ENCODE peak calls at places on chromosomes 7 and 10, in six cellular contexts. One of them, this sample, is unnamed. For H3K9me3 and H3K27me3, the result is how much of the 10 kb centered on the place peaks cover.

GRCh38 chr7:156940421-156941122 is 8.9 kb upstream of the NOM1 start:
- DNase-seq in prostate gland: no peak
- DNase-seq in right atrium auricular region: no peak
- DNase-seq in hepatocyte: no peak
- DNase-seq in fibroblast of lung: no peak
- DNase-seq in endothelial cell of umbilical vein: no peak
- DNase-seq in this sample: no peak

GRCh38 chr10:71250405-71250804 is 38.0 kb downstream of the UNC5B start:
- DNase-seq in prostate gland: no peak
- DNase-seq in hepatocyte: no peak
- DNase-seq in fibroblast of lung: no peak
- DNase-seq in endothelial cell of umbilical vein: no peak
- DNase-seq in right atrium auricular region: no peak
- DNase-seq in this sample: no peak

GRCh38 chr7:138691166-138691565 is 10.0 kb downstream of the SVOPL start:
- DNase-seq in fibroblast of lung: no peak
- DNase-seq in prostate gland: no peak
- DNase-seq in endothelial cell of umbilical vein: no peak
- DNase-seq in right atrium auricular region: no peak
- DNase-seq in hepatocyte: no peak
- DNase-seq in this sample: no peak

GRCh38 chr7:82413237-82413636 is 30.3 kb downstream of the CACNA2D1 start:
- DNase-seq in prostate gland: no peak
- DNase-seq in right atrium auricular region: no peak
- DNase-seq in endothelial cell of umbilical vein: no peak
- DNase-seq in fibroblast of lung: peak
- DNase-seq in hepatocyte: no peak
- DNase-seq in this sample: no peak

GRCh38 chr7:50202052-50202555 is 102.4 kb upstream of the IKZF1 start:
- DNase-seq in fibroblast of lung: no peak
- DNase-seq in hepatocyte: no peak
- DNase-seq in right atrium auricular region: no peak
- DNase-seq in endothelial cell of umbilical vein: no peak
- DNase-seq in prostate gland: no peak
- DNase-seq in this sample: no peak

GRCh38 chr10:63972949-63973827 is 452.0 kb downstream of the REEP3 start:
- DNase-seq in hepatocyte: no peak
- DNase-seq in prostate gland: no peak
- DNase-seq in right atrium auricular region: no peak
- DNase-seq in endothelial cell of umbilical vein: no peak
- DNase-seq in fibroblast of lung: no peak
- DNase-seq in this sample: no peak

GRCh38 chr10:81875680-81876252 is 772 bp downstream of the NRG3 start:
- DNase-seq in endothelial cell of umbilical vein: no peak
- DNase-seq in prostate gland: no peak
- DNase-seq in hepatocyte: peak
- DNase-seq in fibroblast of lung: no peak
- DNase-seq in right atrium auricular region: no peak
- DNase-seq in this sample: no peak

GRCh38 chr10:62814901-62815372 is 1.2 kb downstream of the EGR2 start:
- DNase-seq in right atrium auricular region: no peak
- DNase-seq in prostate gland: no peak
- DNase-seq in endothelial cell of umbilical vein: no peak
- DNase-seq in hepatocyte: peak
- DNase-seq in fibroblast of lung: peak
- DNase-seq in this sample: peak

GRCh38 chr7:81161459-81162075 is 242.7 kb upstream of the SEMA3C start:
- DNase-seq in hepatocyte: peak
- DNase-seq in fibroblast of lung: peak
- DNase-seq in right atrium auricular region: no peak
- DNase-seq in endothelial cell of umbilical vein: no peak
- DNase-seq in prostate gland: no peak
- DNase-seq in this sample: no peak

GRCh38 chr7:106421181-106421762 is 136.5 kb upstream of the NAMPT start:
- DNase-seq in prostate gland: peak
- DNase-seq in fibroblast of lung: peak
- DNase-seq in endothelial cell of umbilical vein: peak
- DNase-seq in hepatocyte: peak
- DNase-seq in right atrium auricular region: peak
- DNase-seq in this sample: no peak

GRCh38 chr7:138753611-138754010 is 44.2 kb upstream of the TMEM213 start:
- DNase-seq in hepatocyte: no peak
- DNase-seq in right atrium auricular region: no peak
- DNase-seq in fibroblast of lung: no peak
- DNase-seq in prostate gland: no peak
- DNase-seq in endothelial cell of umbilical vein: no peak
- DNase-seq in this sample: peak

GRCh38 chr10:13969118-13969791 is 361.5 kb downstream of the FRMD4A start:
- DNase-seq in hepatocyte: no peak
- DNase-seq in prostate gland: no peak
- DNase-seq in endothelial cell of umbilical vein: no peak
- DNase-seq in right atrium auricular region: no peak
- DNase-seq in fibroblast of lung: peak
- DNase-seq in this sample: no peak

GRCh38 chr7:2066251-2066919 is 166.4 kb downstream of the MAD1L1 start:
- DNase-seq in endothelial cell of umbilical vein: no peak
- DNase-seq in hepatocyte: no peak
- DNase-seq in fibroblast of lung: no peak
- DNase-seq in prostate gland: no peak
- DNase-seq in right atrium auricular region: no peak
- DNase-seq in this sample: no peak

GRCh38 chr10:48504141-48504885 is 100.6 kb downstream of the ARHGAP22 start:
- DNase-seq in right atrium auricular region: peak
- DNase-seq in endothelial cell of umbilical vein: no peak
- DNase-seq in prostate gland: no peak
- DNase-seq in hepatocyte: no peak
- DNase-seq in fibroblast of lung: no peak
- DNase-seq in this sample: no peak

GRCh38 chr10:56316603-56317002 is 44.5 kb downstream of the ZWINT start:
- DNase-seq in hepatocyte: no peak
- DNase-seq in endothelial cell of umbilical vein: no peak
- DNase-seq in right atrium auricular region: no peak
- DNase-seq in prostate gland: no peak
- DNase-seq in fibroblast of lung: no peak
- DNase-seq in this sample: no peak

GRCh38 chr10:43453266-43453831 is 16.4 kb downstream of the ZNF487 start:
- DNase-seq in prostate gland: no peak
- DNase-seq in right atrium auricular region: no peak
- DNase-seq in hepatocyte: no peak
- DNase-seq in endothelial cell of umbilical vein: no peak
- DNase-seq in fibroblast of lung: no peak
- DNase-seq in this sample: no peak

GRCh38 chr10:68301790-68302502 is 29.9 kb upstream of the HNRNPH3 start:
- DNase-seq in endothelial cell of umbilical vein: peak
- DNase-seq in hepatocyte: peak
- DNase-seq in prostate gland: no peak
- DNase-seq in right atrium auricular region: no peak
- DNase-seq in fibroblast of lung: peak
- DNase-seq in this sample: no peak

GRCh38 chr10:132375116-132375794 is 21.7 kb upstream of the PWWP2B start:
- DNase-seq in endothelial cell of umbilical vein: no peak
- DNase-seq in hepatocyte: no peak
- DNase-seq in prostate gland: no peak
- DNase-seq in fibroblast of lung: no peak
- DNase-seq in right atrium auricular region: no peak
- DNase-seq in this sample: no peak

GRCh38 chr7:6606866-6607583 is 8.4 kb upstream of the ZNF853 start:
- DNase-seq in fibroblast of lung: no peak
- DNase-seq in right atrium auricular region: no peak
- DNase-seq in hepatocyte: no peak
- DNase-seq in endothelial cell of umbilical vein: no peak
- DNase-seq in prostate gland: no peak
- DNase-seq in this sample: no peak

GRCh38 chr7:148699024-148699771 is 495 bp downstream of the CUL1 start:
- DNase-seq in hepatocyte: peak
- DNase-seq in right atrium auricular region: peak
- DNase-seq in fibroblast of lung: peak
- DNase-seq in prostate gland: peak
- DNase-seq in endothelial cell of umbilical vein: peak
- DNase-seq in this sample: peak

GRCh38 chr10:118907051-118907450 is 122.5 kb upstream of the NANOS1 start:
- DNase-seq in hepatocyte: no peak
- DNase-seq in prostate gland: no peak
- DNase-seq in endothelial cell of umbilical vein: no peak
- DNase-seq in fibroblast of lung: no peak
- DNase-seq in right atrium auricular region: no peak
- DNase-seq in this sample: no peak

GRCh38 chr10:129105266-129105665 is 361.8 kb upstream of the MGMT start:
- DNase-seq in hepatocyte: no peak
- DNase-seq in endothelial cell of umbilical vein: peak
- DNase-seq in prostate gland: no peak
- DNase-seq in right atrium auricular region: no peak
- DNase-seq in fibroblast of lung: peak
- DNase-seq in this sample: no peak

GRCh38 chr10:10967029-10967428 is 50.6 kb upstream of the CELF2 start:
- DNase-seq in endothelial cell of umbilical vein: no peak
- DNase-seq in fibroblast of lung: no peak
- DNase-seq in right atrium auricular region: no peak
- DNase-seq in prostate gland: no peak
- DNase-seq in hepatocyte: no peak
- DNase-seq in this sample: no peak

GRCh38 chr10:78205457-78205856 is 171.8 kb downstream of the RPS24 start:
- DNase-seq in hepatocyte: no peak
- DNase-seq in prostate gland: no peak
- DNase-seq in fibroblast of lung: no peak
- DNase-seq in right atrium auricular region: no peak
- DNase-seq in endothelial cell of umbilical vein: no peak
- DNase-seq in this sample: no peak

GRCh38 chr7:135858379-135858778 is 109.8 kb upstream of the FAM180A start:
- DNase-seq in endothelial cell of umbilical vein: no peak
- DNase-seq in hepatocyte: no peak
- DNase-seq in fibroblast of lung: no peak
- DNase-seq in right atrium auricular region: no peak
- DNase-seq in prostate gland: no peak
- DNase-seq in this sample: no peak

GRCh38 chr7:82183633-82184032 is 259.9 kb downstream of the CACNA2D1 start:
- DNase-seq in fibroblast of lung: peak
- DNase-seq in endothelial cell of umbilical vein: no peak
- DNase-seq in prostate gland: no peak
- DNase-seq in hepatocyte: no peak
- DNase-seq in right atrium auricular region: no peak
- DNase-seq in this sample: no peak

GRCh38 chr7:28033386-28033785 is 147.2 kb downstream of the JAZF1 start:
- DNase-seq in fibroblast of lung: no peak
- DNase-seq in right atrium auricular region: no peak
- DNase-seq in endothelial cell of umbilical vein: no peak
- DNase-seq in hepatocyte: no peak
- DNase-seq in prostate gland: no peak
- DNase-seq in this sample: no peak

DNA sequence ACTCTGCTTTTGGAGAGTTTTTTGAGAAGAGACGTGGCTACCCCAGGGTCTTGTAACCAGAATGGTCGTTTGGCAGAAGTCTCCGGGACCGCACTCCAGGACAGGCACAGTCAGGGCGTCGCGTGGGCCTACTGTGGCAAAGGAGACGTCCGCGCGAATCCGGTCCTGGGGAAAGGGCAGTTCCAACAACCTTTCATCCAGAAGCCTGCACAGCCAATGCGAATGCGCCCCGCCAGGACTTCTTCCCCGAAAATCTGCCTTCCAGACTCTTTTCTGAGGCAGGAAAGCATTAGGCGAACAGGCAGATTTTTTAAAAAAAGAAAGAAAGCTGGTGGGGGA is 2.0 kb downstream of the HPSE2 start:
- DNase-seq in right atrium auricular region: no peak
- DNase-seq in hepatocyte: no peak
- DNase-seq in fibroblast of lung: no peak
- DNase-seq in prostate gland: no peak
- DNase-seq in endothelial cell of umbilical vein: no peak
- DNase-seq in this sample: no peak
- H3K27ac ChIP-seq in right atrium auricular region: no peak
- H3K27ac ChIP-seq in hepatocyte: peak
- H3K27ac ChIP-seq in fibroblast of lung: no peak
- H3K27ac ChIP-seq in prostate gland: peak
- H3K27ac ChIP-seq in endothelial cell of umbilical vein: no peak
- H3K27ac ChIP-seq in this sample: no peak

GRCh38 chr7:256981-257646 is 32.9 kb upstream of the FOXL3 start:
- DNase-seq in endothelial cell of umbilical vein: no peak
- DNase-seq in prostate gland: no peak
- DNase-seq in fibroblast of lung: no peak
- DNase-seq in hepatocyte: no peak
- DNase-seq in right atrium auricular region: no peak
- DNase-seq in this sample: no peak

GRCh38 chr7:259191-259505 is 30.8 kb upstream of the FOXL3 start:
- DNase-seq in fibroblast of lung: no peak
- DNase-seq in prostate gland: no peak
- DNase-seq in right atrium auricular region: no peak
- DNase-seq in endothelial cell of umbilical vein: no peak
- DNase-seq in hepatocyte: no peak
- DNase-seq in this sample: no peak

GRCh38 chr7:257647-257992 is 32.4 kb upstream of the FOXL3 start:
- DNase-seq in fibroblast of lung: no peak
- DNase-seq in hepatocyte: no peak
- DNase-seq in endothelial cell of umbilical vein: no peak
- DNase-seq in prostate gland: no peak
- DNase-seq in right atrium auricular region: no peak
- DNase-seq in this sample: no peak

GRCh38 chr7:259751-260405 is 30.1 kb upstream of the FOXL3 start:
- DNase-seq in hepatocyte: no peak
- DNase-seq in right atrium auricular region: no peak
- DNase-seq in endothelial cell of umbilical vein: no peak
- DNase-seq in prostate gland: no peak
- DNase-seq in fibroblast of lung: no peak
- DNase-seq in this sample: no peak

GRCh38 chr7:258476-259190 is 31.3 kb upstream of the FOXL3 start:
- DNase-seq in fibroblast of lung: no peak
- DNase-seq in endothelial cell of umbilical vein: no peak
- DNase-seq in right atrium auricular region: no peak
- DNase-seq in hepatocyte: no peak
- DNase-seq in prostate gland: no peak
- DNase-seq in this sample: no peak
- H3K9me3 ChIP-seq in fibroblast of lung: under half
- H3K9me3 ChIP-seq in endothelial cell of umbilical vein: under half
- H3K9me3 ChIP-seq in right atrium auricular region: under half
- H3K9me3 ChIP-seq in hepatocyte: under half
- H3K9me3 ChIP-seq in prostate gland: under half
- H3K9me3 ChIP-seq in this sample: under half

GRCh38 chr7:68364871-68365625 is 1233.2 kb upstream of the AUTS2 start:
- DNase-seq in right atrium auricular region: no peak
- DNase-seq in endothelial cell of umbilical vein: no peak
- DNase-seq in fibroblast of lung: peak
- DNase-seq in hepatocyte: no peak
- DNase-seq in prostate gland: no peak
- DNase-seq in this sample: no peak
- H3K27me3 ChIP-seq in right atrium auricular region: under half
- H3K27me3 ChIP-seq in endothelial cell of umbilical vein: under half
- H3K27me3 ChIP-seq in fibroblast of lung: under half
- H3K27me3 ChIP-seq in hepatocyte: under half
- H3K27me3 ChIP-seq in prostate gland: under half
- H3K27me3 ChIP-seq in this sample: under half

GRCh38 chr7:117071597-117071996 is 118.3 kb downstream of the ST7 start:
- DNase-seq in endothelial cell of umbilical vein: no peak
- DNase-seq in hepatocyte: no peak
- DNase-seq in prostate gland: no peak
- DNase-seq in fibroblast of lung: no peak
- DNase-seq in right atrium auricular region: no peak
- DNase-seq in this sample: no peak
- H3K27ac ChIP-seq in endothelial cell of umbilical vein: no peak
- H3K27ac ChIP-seq in hepatocyte: peak
- H3K27ac ChIP-seq in prostate gland: no peak
- H3K27ac ChIP-seq in fibroblast of lung: no peak
- H3K27ac ChIP-seq in right atrium auricular region: no peak
- H3K27ac ChIP-seq in this sample: no peak

This sample was measured in effector memory CD4-positive, alpha-beta T cell.